ENCODE peak calls at places on chromosomes 4 and X, in six cellular contexts. One of them, this sample, is unnamed.
A peak's percentile ranks its signal among the peaks of the same experiment; 100 is the strongest.

GRCh38 chr4:26346203-26346620 is 25.4 kb downstream of the RBPJ start:
- DNase-seq in WTC11: peak; percentile 23
- DNase-seq in colonic mucosa: no peak
- DNase-seq in heart right ventricle: no peak
- DNase-seq in left lung: no peak
- DNase-seq in fibroblast of villous mesenchyme: peak; percentile 87
- DNase-seq in this sample: no peak

GRCh38 chr4:183241771-183242170 is 78.3 kb downstream of the CLDN22 start:
- DNase-seq in colonic mucosa: no peak
- DNase-seq in WTC11: no peak
- DNase-seq in heart right ventricle: no peak
- DNase-seq in left lung: no peak
- DNase-seq in fibroblast of villous mesenchyme: no peak
- DNase-seq in this sample: no peak

GRCh38 chr4:25608644-25609043 is 47.0 kb upstream of the SLC34A2 start:
- DNase-seq in colonic mucosa: no peak
- DNase-seq in left lung: no peak
- DNase-seq in heart right ventricle: no peak
- DNase-seq in fibroblast of villous mesenchyme: no peak
- DNase-seq in WTC11: no peak
- DNase-seq in this sample: no peak

GRCh38 chrX:113522814-113523213 is 682.2 kb upstream of the AMOT start:
- DNase-seq in colonic mucosa: no peak
- DNase-seq in left lung: no peak
- DNase-seq in WTC11: no peak
- DNase-seq in heart right ventricle: no peak
- DNase-seq in fibroblast of villous mesenchyme: no peak
- DNase-seq in this sample: no peak

GRCh38 chr4:64538219-64538618 is 129.0 kb upstream of the TECRL start:
- DNase-seq in left lung: no peak
- DNase-seq in colonic mucosa: no peak
- DNase-seq in WTC11: peak; percentile 56
- DNase-seq in fibroblast of villous mesenchyme: no peak
- DNase-seq in heart right ventricle: no peak
- DNase-seq in this sample: no peak

GRCh38 chr4:5940470-5941203 is 47.8 kb upstream of the CRMP1 start:
- DNase-seq in heart right ventricle: no peak
- DNase-seq in colonic mucosa: no peak
- DNase-seq in WTC11: no peak
- DNase-seq in left lung: no peak
- DNase-seq in fibroblast of villous mesenchyme: peak; percentile 3
- DNase-seq in this sample: no peak

GRCh38 chr4:25835384-25835783 is 27.4 kb downstream of the SEL1L3 start:
- DNase-seq in colonic mucosa: no peak
- DNase-seq in WTC11: no peak
- DNase-seq in left lung: no peak
- DNase-seq in fibroblast of villous mesenchyme: no peak
- DNase-seq in heart right ventricle: no peak
- DNase-seq in this sample: no peak

GRCh38 chrX:76279007-76279406 is 106.1 kb downstream of the PBDC1 start:
- DNase-seq in colonic mucosa: peak; percentile 54
- DNase-seq in left lung: no peak
- DNase-seq in WTC11: peak; percentile 47
- DNase-seq in heart right ventricle: no peak
- DNase-seq in fibroblast of villous mesenchyme: peak; percentile 56
- DNase-seq in this sample: no peak

GRCh38 chrX:79036152-79036551 is 91.0 kb downstream of the P2RY10 start:
- DNase-seq in left lung: no peak
- DNase-seq in WTC11: no peak
- DNase-seq in colonic mucosa: no peak
- DNase-seq in heart right ventricle: no peak
- DNase-seq in fibroblast of villous mesenchyme: no peak
- DNase-seq in this sample: no peak

GRCh38 chr4:99815597-99816011 is 1.0 kb upstream of the DAPP1 start:
- DNase-seq in fibroblast of villous mesenchyme: no peak
- DNase-seq in colonic mucosa: peak; percentile 81
- DNase-seq in WTC11: no peak
- DNase-seq in left lung: peak; percentile 69
- DNase-seq in heart right ventricle: no peak
- DNase-seq in this sample: no peak

GRCh38 chrX:19156223-19156622 is 34.0 kb upstream of the ADGRG2 start:
- DNase-seq in colonic mucosa: peak; percentile 21
- DNase-seq in heart right ventricle: no peak
- DNase-seq in left lung: no peak
- DNase-seq in fibroblast of villous mesenchyme: no peak
- DNase-seq in WTC11: peak; percentile 12
- DNase-seq in this sample: no peak

GRCh38 chr4:4919926-4920325 is 60.5 kb downstream of the MSX1 start:
- DNase-seq in heart right ventricle: no peak
- DNase-seq in WTC11: no peak
- DNase-seq in left lung: no peak
- DNase-seq in fibroblast of villous mesenchyme: no peak
- DNase-seq in colonic mucosa: no peak
- DNase-seq in this sample: peak; percentile 79

GRCh38 chr4:141027421-141027820 is 105.8 kb downstream of the RNF150 start:
- DNase-seq in left lung: no peak
- DNase-seq in WTC11: no peak
- DNase-seq in heart right ventricle: no peak
- DNase-seq in fibroblast of villous mesenchyme: peak; percentile 33
- DNase-seq in colonic mucosa: no peak
- DNase-seq in this sample: no peak
- TF ChIP-seq CTCF in left lung: no peak
- TF ChIP-seq CTCF in WTC11: no peak
- TF ChIP-seq CTCF in heart right ventricle: no peak
- TF ChIP-seq CTCF in fibroblast of villous mesenchyme: no peak
- TF ChIP-seq CTCF in colonic mucosa: no peak
- TF ChIP-seq CTCF in this sample: no peak

DNA sequence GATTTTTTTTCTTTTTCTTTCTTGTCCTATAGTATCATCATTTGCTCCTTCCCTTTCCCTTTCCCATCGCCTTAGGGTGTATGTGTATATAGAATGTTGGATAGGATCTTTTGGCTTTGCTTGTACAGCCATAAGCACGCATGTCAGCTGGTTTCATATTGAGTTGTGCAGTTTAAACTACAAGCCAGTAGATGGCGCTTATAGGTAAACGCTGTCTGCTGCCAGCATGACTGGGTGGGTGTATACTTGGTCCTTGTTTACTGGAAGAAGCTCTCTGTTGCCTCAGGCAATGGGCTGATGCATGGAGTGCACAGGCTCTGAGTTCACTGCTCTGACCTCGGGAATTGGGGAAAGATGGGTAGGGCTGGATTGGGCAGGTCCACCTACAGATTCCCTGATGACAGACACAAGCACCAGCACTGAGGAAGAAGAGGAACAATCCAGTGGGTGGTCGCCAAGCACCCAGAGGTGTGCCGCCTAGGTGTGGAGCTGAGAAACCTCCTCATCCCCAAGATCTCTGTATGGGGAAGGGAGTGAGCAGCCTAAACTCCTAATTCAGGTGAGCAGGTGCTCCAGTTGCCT is 831.5 kb downstream of the STIM2 start:
- DNase-seq in fibroblast of villous mesenchyme: peak; percentile 35
- DNase-seq in left lung: no peak
- DNase-seq in colonic mucosa: no peak
- DNase-seq in WTC11: peak; percentile 15
- DNase-seq in heart right ventricle: no peak
- DNase-seq in this sample: no peak
- TF ChIP-seq CTCF in fibroblast of villous mesenchyme: peak; percentile 63
- TF ChIP-seq CTCF in left lung: peak; percentile 37
- TF ChIP-seq CTCF in colonic mucosa: peak; percentile 31
- TF ChIP-seq CTCF in WTC11: peak; percentile 52
- TF ChIP-seq CTCF in heart right ventricle: no peak
- TF ChIP-seq CTCF in this sample: peak; percentile 59

GRCh38 chrX:48645669-48646068 is 37.9 kb upstream of the WAS start:
- DNase-seq in left lung: no peak
- DNase-seq in colonic mucosa: no peak
- DNase-seq in WTC11: no peak
- DNase-seq in fibroblast of villous mesenchyme: no peak
- DNase-seq in heart right ventricle: no peak
- DNase-seq in this sample: no peak

GRCh38 chrX:48649109-48649508 is 34.5 kb upstream of the WAS start:
- DNase-seq in heart right ventricle: no peak
- DNase-seq in fibroblast of villous mesenchyme: no peak
- DNase-seq in left lung: no peak
- DNase-seq in WTC11: no peak
- DNase-seq in colonic mucosa: no peak
- DNase-seq in this sample: no peak

DNA sequence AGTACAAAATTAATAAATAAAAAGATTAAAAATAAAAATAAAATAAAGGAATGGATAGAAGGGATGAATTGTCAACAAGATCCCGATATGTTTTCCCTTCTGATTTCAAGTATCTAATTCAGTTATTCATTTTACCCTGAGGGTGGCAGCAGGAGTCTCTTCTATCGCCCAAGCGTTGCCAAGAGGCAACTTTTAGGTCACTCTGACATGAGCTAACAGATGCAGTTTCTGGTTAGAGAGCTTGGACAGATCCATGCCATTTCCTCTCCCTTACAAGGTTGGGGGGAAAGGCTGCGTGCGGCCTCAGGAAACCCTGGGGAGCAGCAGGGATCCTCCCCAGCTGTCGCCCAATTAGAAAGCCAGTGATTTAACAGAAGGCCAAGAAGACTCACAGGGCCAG is 35.3 kb upstream of the WAS start:
- DNase-seq in fibroblast of villous mesenchyme: peak; percentile 54
- DNase-seq in heart right ventricle: peak; percentile 10
- DNase-seq in WTC11: peak; percentile 21
- DNase-seq in left lung: no peak
- DNase-seq in colonic mucosa: peak; percentile 22
- DNase-seq in this sample: no peak
- TF ChIP-seq CTCF in fibroblast of villous mesenchyme: no peak
- TF ChIP-seq CTCF in heart right ventricle: no peak
- TF ChIP-seq CTCF in WTC11: no peak
- TF ChIP-seq CTCF in left lung: no peak
- TF ChIP-seq CTCF in colonic mucosa: peak; percentile 27
- TF ChIP-seq CTCF in this sample: peak; percentile 50

DNA sequence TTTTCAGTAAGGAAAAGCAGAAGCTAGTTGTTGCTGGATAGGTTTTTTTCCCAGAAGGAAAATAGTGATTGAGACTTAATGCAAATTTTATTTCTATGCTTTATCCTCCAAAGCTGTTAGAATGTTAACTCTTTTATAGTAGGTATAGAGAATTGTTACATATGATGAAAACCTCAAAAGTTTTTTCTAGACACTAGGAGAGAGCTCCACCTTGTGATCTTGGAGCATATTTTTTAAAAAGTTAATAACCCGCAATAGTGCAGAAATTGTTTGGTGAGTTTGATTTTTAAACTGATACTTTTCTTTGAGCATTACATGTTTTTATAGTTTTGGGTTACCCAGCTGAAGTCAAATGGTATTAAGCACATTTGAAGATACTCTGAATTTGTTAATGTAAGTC is 56.5 kb downstream of the STAG2 start:
- DNase-seq in heart right ventricle: no peak
- DNase-seq in fibroblast of villous mesenchyme: no peak
- DNase-seq in left lung: no peak
- DNase-seq in WTC11: no peak
- DNase-seq in colonic mucosa: no peak
- DNase-seq in this sample: no peak
- TF ChIP-seq CTCF in heart right ventricle: no peak
- TF ChIP-seq CTCF in fibroblast of villous mesenchyme: no peak
- TF ChIP-seq CTCF in left lung: no peak
- TF ChIP-seq CTCF in WTC11: no peak
- TF ChIP-seq CTCF in colonic mucosa: no peak
- TF ChIP-seq CTCF in this sample: peak; percentile 38

GRCh38 chr4:10620935-10621488 is 63.6 kb downstream of the CLNK start:
- DNase-seq in heart right ventricle: no peak
- DNase-seq in fibroblast of villous mesenchyme: no peak
- DNase-seq in WTC11: no peak
- DNase-seq in colonic mucosa: no peak
- DNase-seq in left lung: no peak
- DNase-seq in this sample: no peak

GRCh38 chr4:10625130-10625529 is 59.4 kb downstream of the CLNK start:
- DNase-seq in fibroblast of villous mesenchyme: no peak
- DNase-seq in left lung: no peak
- DNase-seq in colonic mucosa: no peak
- DNase-seq in heart right ventricle: no peak
- DNase-seq in WTC11: no peak
- DNase-seq in this sample: no peak

GRCh38 chr4:10623241-10623640 is 61.3 kb downstream of the CLNK start:
- DNase-seq in WTC11: no peak
- DNase-seq in fibroblast of villous mesenchyme: no peak
- DNase-seq in left lung: no peak
- DNase-seq in colonic mucosa: no peak
- DNase-seq in heart right ventricle: no peak
- DNase-seq in this sample: no peak

GRCh38 chr4:10623862-10624261 is 60.7 kb downstream of the CLNK start:
- DNase-seq in heart right ventricle: no peak
- DNase-seq in WTC11: no peak
- DNase-seq in left lung: no peak
- DNase-seq in fibroblast of villous mesenchyme: no peak
- DNase-seq in colonic mucosa: no peak
- DNase-seq in this sample: no peak

GRCh38 chr4:10622728-10623127 is 61.8 kb downstream of the CLNK start:
- DNase-seq in WTC11: no peak
- DNase-seq in colonic mucosa: no peak
- DNase-seq in fibroblast of villous mesenchyme: peak; percentile 12
- DNase-seq in left lung: no peak
- DNase-seq in heart right ventricle: no peak
- DNase-seq in this sample: no peak
- TF ChIP-seq CTCF in WTC11: no peak
- TF ChIP-seq CTCF in colonic mucosa: no peak
- TF ChIP-seq CTCF in fibroblast of villous mesenchyme: peak; percentile 57
- TF ChIP-seq CTCF in left lung: peak; percentile 8
- TF ChIP-seq CTCF in heart right ventricle: no peak
- TF ChIP-seq CTCF in this sample: peak; percentile 41